ENCODE peak calls at places on chromosomes 12 and 14, in eight cellular contexts. E, D, J, P, U, F, V and O are unnamed samples. For H3K4me1, the result is how much of the 10 kb centered on the place peaks cover.

GRCh38 chr12:6860942-6861341 is 6.4 kb upstream of the TPI1 start:
- DNase-seq in E (no peak), D (no peak), J (no peak), P (no peak), U (no peak), F (no peak), V (no peak), O (no peak)

GRCh38 chr12:126937431-126937830 is 1329.5 kb upstream of the TMEM132C start:
- DNase-seq in E (no peak), D (no peak), J (no peak), P (no peak), U (no peak), F (no peak), V (peak), O (no peak)

GRCh38 chr14:99883866-99884650 is 90.8 kb downstream of the EML1 start:
- DNase-seq in E (no peak), D (no peak), J (no peak), P (no peak), U (no peak), F (no peak), V (no peak), O (no peak)

GRCh38 chr12:52521581-52522266 is 1.5 kb upstream of the KRT5 start:
- DNase-seq in E (no peak), D (no peak), J (no peak), P (no peak), U (no peak), F (peak), V (no peak), O (no peak)

GRCh38 chr14:68624541-68625220 is 168.2 kb downstream of the ZFP36L1 start:
- DNase-seq in E (no peak), D (no peak), J (no peak), P (peak), U (no peak), F (no peak), V (no peak), O (peak)

GRCh38 chr12:79652521-79652920 is 38.2 kb downstream of the PAWR start:
- DNase-seq in E (no peak), D (no peak), J (no peak), P (no peak), U (no peak), F (no peak), V (no peak), O (no peak)

GRCh38 chr12:32568241-32568640 is 110.9 kb upstream of the DNM1L start:
- DNase-seq in E (no peak), D (no peak), J (no peak), P (no peak), U (no peak), F (peak), V (no peak), O (no peak)

GRCh38 chr12:121438207-121438606 is 38.3 kb downstream of the RNF34 start:
- DNase-seq in E (no peak), D (no peak), J (no peak), P (no peak), U (no peak), F (no peak), V (no peak), O (no peak)

GRCh38 chr14:74619672-74620131 is 7.7 kb upstream of the LTBP2 start:
- DNase-seq in E (no peak), D (no peak), J (no peak), P (peak), U (peak), F (peak), V (no peak), O (peak)

GRCh38 chr14:99467338-99468075 is 13.2 kb downstream of the SETD3 start:
- DNase-seq in E (no peak), D (no peak), J (no peak), P (no peak), U (no peak), F (no peak), V (no peak), O (no peak)

GRCh38 chr12:48028541-48029400 is 24.5 kb upstream of the COL2A1 start:
- DNase-seq in E (no peak), D (no peak), J (no peak), P (no peak), U (no peak), F (no peak), V (no peak), O (no peak)

GRCh38 chr12:47652491-47653234 is 53.2 kb downstream of the RPAP3 start:
- DNase-seq in E (no peak), D (no peak), J (no peak), P (no peak), U (no peak), F (peak), V (no peak), O (no peak)

GRCh38 chr12:121283841-121284240 is 12.7 kb downstream of the CAMKK2 start:
- DNase-seq in E (no peak), D (no peak), J (no peak), P (no peak), U (no peak), F (no peak), V (no peak), O (no peak)

GRCh38 chr12:68221497-68221896 is 4.1 kb downstream of the IL26 start:
- DNase-seq in E (no peak), D (no peak), J (no peak), P (no peak), U (no peak), F (no peak), V (no peak), O (no peak)

GRCh38 chr12:69824956-69825355 is at the start of gene MYRFL:
- DNase-seq in E (no peak), D (no peak), J (no peak), P (no peak), U (no peak), F (no peak), V (peak), O (no peak)

GRCh38 chr14:76267322-76268012 is 108.5 kb upstream of the ESRRB start:
- DNase-seq in E (no peak), D (no peak), J (peak), P (peak), U (peak), F (peak), V (peak), O (peak)

GRCh38 chr12:93186131-93186530 is 191.6 kb upstream of the NUDT4 start:
- DNase-seq in E (no peak), D (no peak), J (no peak), P (no peak), U (no peak), F (peak), V (no peak), O (no peak)

GRCh38 chr12:55746147-55746912 is 3.4 kb downstream of the GDF11 start:
- DNase-seq in E (no peak), D (no peak), J (no peak), P (no peak), U (no peak), F (peak), V (no peak), O (no peak)

GRCh38 chr14:26729851-26730250 is 132.0 kb upstream of the NOVA1 start:
- DNase-seq in E (no peak), D (no peak), J (no peak), P (no peak), U (no peak), F (peak), V (no peak), O (no peak)

GRCh38 chr14:44963775-44964380 is 1.9 kb downstream of the TOGARAM1 start:
- DNase-seq in E (no peak), D (no peak), J (no peak), P (no peak), U (peak), F (peak), V (peak), O (no peak)

GRCh38 chr14:77761205-77761931 is 412 bp upstream of the SNW1 start:
- DNase-seq in E (no peak), D (no peak), J (no peak), P (peak), U (peak), F (peak), V (no peak), O (peak)

GRCh38 chr12:11959117-11959823 is 111.5 kb upstream of the BCL2L14 start:
- DNase-seq in E (no peak), D (no peak), J (no peak), P (no peak), U (no peak), F (no peak), V (no peak), O (no peak)

DNA sequence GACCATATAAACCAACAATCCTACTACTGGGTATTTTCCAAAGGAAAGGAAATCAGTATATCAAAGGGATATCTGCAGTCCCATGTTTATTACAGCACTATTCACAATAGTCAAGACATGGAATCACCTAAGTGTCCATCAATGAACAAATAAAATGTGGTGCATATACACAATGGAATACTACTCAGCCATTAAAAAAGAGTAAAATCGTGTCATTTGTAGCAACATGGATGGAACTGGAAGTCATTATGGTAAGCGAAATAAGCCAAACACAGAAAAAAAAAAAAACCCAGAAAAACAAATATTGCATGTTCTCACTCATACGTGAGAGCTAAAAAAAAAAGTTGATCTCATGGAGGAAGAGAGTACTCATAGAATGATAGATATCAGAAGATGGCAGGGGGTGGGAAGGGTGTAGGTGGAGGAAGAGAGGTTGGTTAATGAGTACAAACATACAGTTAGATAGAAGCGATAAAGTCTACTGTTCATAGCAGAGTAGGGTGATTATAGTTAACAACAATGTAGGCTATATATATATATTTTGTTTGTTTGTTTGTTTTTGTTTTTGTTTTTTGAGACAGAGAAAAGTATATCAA is 49.3 kb downstream of the BCAT1 start:
- DNase-seq in E (no peak), D (no peak), J (no peak), P (no peak), U (no peak), F (no peak), V (no peak), O (no peak)
- H3K4me1 ChIP-seq in E (under half), D (under half), J (under half), P (under half), U (under half), F (half or more), V (under half), O (under half)

GRCh38 chr14:101478796-101479410 is 82.4 kb upstream of the DIO3 start:
- DNase-seq in E (no peak), D (no peak), J (peak), P (peak), U (no peak), F (no peak), V (no peak), O (no peak)

GRCh38 chr14:101481557-101481956 is 79.7 kb upstream of the DIO3 start:
- DNase-seq in E (no peak), D (no peak), J (peak), P (peak), U (no peak), F (no peak), V (no peak), O (no peak)

GRCh38 chr14:101480747-101481530 is 80.4 kb upstream of the DIO3 start:
- DNase-seq in E (no peak), D (no peak), J (peak), P (peak), U (no peak), F (no peak), V (no peak), O (no peak)

GRCh38 chr14:101482066-101482465 is 79.2 kb upstream of the DIO3 start:
- DNase-seq in E (no peak), D (no peak), J (no peak), P (no peak), U (no peak), F (no peak), V (no peak), O (no peak)

DNA sequence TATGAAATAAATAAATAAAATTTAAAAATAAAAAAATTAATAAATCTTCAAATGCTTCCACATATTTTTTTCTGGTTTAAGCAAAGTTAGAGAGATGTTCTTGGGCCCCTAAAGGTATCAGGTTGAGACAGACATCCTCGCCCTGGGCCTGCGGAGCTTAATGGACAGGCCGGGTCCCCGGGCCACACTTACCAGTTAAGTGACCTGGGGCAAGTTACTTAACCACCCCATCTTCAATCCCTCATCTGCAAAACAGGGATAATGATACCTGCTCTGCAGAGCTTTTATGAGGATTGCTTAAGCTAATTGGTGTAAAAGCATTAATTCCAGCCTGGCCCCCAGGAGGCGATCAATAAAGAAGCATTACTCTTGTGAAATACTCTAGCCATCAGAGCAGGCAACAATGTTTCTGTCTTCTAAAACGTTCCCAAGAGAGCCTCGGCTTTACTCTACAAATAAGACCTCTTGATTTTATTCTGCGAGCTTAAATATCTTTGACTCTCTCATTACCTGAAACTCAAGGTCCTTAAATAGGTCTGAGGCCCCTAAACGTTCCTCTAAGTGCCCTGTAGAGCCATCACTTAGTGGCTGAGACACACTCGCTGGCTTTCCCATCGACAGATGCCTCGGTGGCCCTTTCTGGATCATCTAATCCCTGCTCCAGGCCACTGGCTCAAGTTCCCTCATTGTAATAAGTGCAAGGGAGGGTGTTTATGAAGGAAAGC is 81.1 kb upstream of the DIO3 start:
- DNase-seq in E (no peak), D (no peak), J (no peak), P (peak), U (no peak), F (no peak), V (no peak), O (peak)
- H3K4me1 ChIP-seq in E (under half), D (under half), J (under half), P (under half), U (under half), F (under half), V (under half), O (under half)

DNA sequence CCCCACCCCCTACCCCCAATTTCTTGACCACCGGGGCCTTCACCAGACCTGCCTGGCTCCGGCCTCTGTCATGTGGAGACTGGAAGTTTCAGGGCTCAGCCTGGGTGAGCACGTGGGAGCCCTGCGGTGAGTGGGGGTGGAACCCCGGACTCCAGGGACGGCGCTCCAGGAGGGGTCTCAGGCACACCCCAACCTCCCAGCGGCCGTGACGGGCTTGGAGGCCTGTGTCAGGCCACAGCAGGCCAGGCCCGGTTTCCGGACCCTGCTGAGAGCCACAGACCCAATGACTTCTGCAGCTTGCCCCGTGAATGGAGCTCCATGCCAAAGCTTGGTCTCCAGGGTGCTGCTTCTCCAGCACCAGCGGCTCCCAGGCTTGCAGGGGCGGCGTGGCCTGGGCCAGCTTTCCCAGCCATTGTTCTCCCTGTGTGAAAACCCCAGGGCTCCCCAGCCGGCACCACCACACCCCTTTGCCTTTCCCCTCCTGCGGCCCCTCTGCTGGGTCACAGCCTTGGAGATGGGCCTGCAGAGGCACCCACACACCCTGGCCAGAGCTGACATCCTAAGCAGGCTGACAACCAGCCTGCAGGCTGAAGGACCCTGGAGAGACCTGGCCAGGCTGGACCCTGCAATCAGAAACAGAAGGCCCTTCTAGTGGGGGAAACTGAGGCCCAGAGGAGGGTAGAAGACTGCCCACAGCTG is 186.2 kb upstream of the C14orf180 start:
- DNase-seq in E (no peak), D (no peak), J (peak), P (no peak), U (peak), F (no peak), V (no peak), O (peak)
- H3K4me1 ChIP-seq in E (half or more), D (half or more), J (under half), P (under half), U (under half), F (under half), V (under half), O (under half)

DNA sequence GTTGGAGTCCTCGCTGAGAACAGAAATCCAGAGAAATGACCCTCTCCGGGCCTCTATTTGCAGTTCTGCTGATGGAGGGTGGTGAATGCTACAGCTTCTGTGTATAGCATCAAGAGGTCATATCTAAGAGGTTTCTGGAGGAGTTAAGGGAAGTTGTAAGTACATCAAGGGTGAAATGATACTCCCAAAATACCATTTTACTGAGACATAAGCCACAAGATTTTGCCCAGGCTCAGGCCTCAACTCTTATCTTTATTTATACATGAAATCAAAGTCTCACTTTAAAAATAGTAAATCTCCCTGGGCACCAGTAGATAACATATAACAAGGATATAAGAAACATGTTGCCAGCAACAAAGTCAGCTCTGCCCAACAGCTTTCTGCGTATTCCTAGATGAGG is 40.4 kb downstream of the NIN start:
- DNase-seq in E (no peak), D (no peak), J (no peak), P (no peak), U (no peak), F (peak), V (no peak), O (no peak)
- H3K4me1 ChIP-seq in E (half or more), D (half or more), J (under half), P (under half), U (half or more), F (under half), V (under half), O (under half)

GRCh38 chr12:49824416-49824815 is 3.8 kb downstream of the NCKAP5L start:
- DNase-seq in E (no peak), D (no peak), J (no peak), P (no peak), U (no peak), F (no peak), V (no peak), O (peak)
- H3K4me1 ChIP-seq in E (under half), D (under half), J (under half), P (under half), U (half or more), F (under half), V (under half), O (under half)

GRCh38 chr14:92503756-92504491 is 9.7 kb upstream of the RIN3 start:
- DNase-seq in E (no peak), D (no peak), J (no peak), P (no peak), U (no peak), F (peak), V (no peak), O (no peak)

GRCh38 chr14:92502541-92503286 is 10.9 kb upstream of the RIN3 start:
- DNase-seq in E (no peak), D (no peak), J (no peak), P (no peak), U (no peak), F (no peak), V (no peak), O (no peak)

GRCh38 chr14:92506230-92506629 is 7.4 kb upstream of the RIN3 start:
- DNase-seq in E (no peak), D (no peak), J (no peak), P (no peak), U (no peak), F (no peak), V (no peak), O (peak)

GRCh38 chr14:92507174-92507768 is 6.3 kb upstream of the RIN3 start:
- DNase-seq in E (no peak), D (no peak), J (no peak), P (no peak), U (no peak), F (no peak), V (peak), O (no peak)

GRCh38 chr14:92505826-92506225 is 7.8 kb upstream of the RIN3 start:
- DNase-seq in E (no peak), D (no peak), J (no peak), P (no peak), U (no peak), F (no peak), V (no peak), O (no peak)
- H3K4me1 ChIP-seq in E (under half), D (under half), J (under half), P (under half), U (under half), F (under half), V (under half), O (under half)

DNA sequence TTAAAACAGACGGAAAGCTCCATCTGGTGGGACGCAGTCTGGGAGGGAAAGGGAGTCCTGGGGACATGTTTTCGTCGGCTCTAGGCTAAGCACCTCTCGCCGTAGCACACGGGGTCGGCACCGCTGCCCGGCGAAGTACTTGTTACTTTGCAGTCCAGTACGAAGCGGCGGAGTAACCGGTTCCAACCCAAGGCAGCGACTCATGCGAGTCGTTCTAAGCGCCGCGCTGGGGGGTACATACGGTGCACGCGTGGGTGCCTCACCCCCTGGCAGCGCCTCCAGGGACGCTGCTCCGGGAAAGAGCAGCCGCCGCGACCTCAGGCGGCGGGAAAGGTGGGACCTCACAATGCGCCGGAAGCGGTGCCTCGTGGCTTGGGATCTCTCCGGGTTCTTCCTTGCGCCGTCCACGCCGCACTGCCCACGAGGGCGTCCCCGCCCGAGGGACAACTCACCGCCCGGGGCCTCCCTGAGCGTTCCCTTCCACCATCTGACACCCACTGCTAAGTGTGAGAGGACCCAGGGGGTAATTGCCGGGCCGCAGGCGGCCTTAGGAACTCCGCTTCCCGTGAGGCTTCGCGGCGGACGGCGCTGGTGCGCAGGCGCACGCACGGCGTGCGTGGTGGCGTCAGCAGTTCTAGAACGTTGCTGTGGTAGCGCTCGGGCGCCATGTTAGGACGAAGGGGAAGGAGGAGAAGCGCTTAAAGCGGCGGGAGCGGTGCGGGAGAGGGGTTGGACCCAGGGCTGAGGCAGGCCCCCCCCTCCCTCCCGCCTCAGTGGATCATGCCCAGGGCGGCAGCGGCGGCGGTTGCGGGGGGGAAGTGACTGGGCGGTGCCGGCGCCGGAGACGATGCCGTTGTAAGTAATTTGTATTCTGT is at the start of gene PAPOLA:
- DNase-seq in E (peak), D (peak), J (peak), P (peak), U (peak), F (peak), V (peak), O (peak)
- H3K4me1 ChIP-seq in E (under half), D (under half), J (under half), P (under half), U (under half), F (under half), V (under half), O (under half)